ENCODE peak calls at places on chromosomes 2 and 18, in eight cellular contexts. D, A, O, I, U, C, R and V are unnamed samples.

GRCh38 chr2:172389685-172390339 is 37.6 kb upstream of the ITGA6 start:
- DNase-seq in D (no peak), A (no peak), O (no peak), I (no peak), U (no peak), C (no peak), R (no peak), V (no peak)

GRCh38 chr18:10052871-10053270 is 139.1 kb downstream of the VAPA start:
- DNase-seq in D (no peak), A (no peak), O (no peak), I (no peak), U (no peak), C (no peak), R (no peak), V (no peak)

GRCh38 chr2:186098821-186099220 is 360.2 kb downstream of the FSIP2 start:
- DNase-seq in D (peak), A (no peak), O (no peak), I (no peak), U (no peak), C (no peak), R (no peak), V (no peak)

GRCh38 chr2:1736045-1736444 is 8.3 kb downstream of the PXDN start:
- DNase-seq in D (peak), A (no peak), O (no peak), I (no peak), U (no peak), C (no peak), R (no peak), V (no peak)

GRCh38 chr2:58137856-58138255 is 91.2 kb downstream of the VRK2 start:
- DNase-seq in D (no peak), A (no peak), O (no peak), I (no peak), U (no peak), C (no peak), R (no peak), V (no peak)

GRCh38 chr2:23850564-23851256 is 76.2 kb downstream of the ATAD2B start:
- DNase-seq in D (no peak), A (no peak), O (no peak), I (no peak), U (no peak), C (no peak), R (no peak), V (no peak)

GRCh38 chr18:62678847-62679535 is 36.4 kb upstream of the PHLPP1 start:
- DNase-seq in D (no peak), A (no peak), O (no peak), I (no peak), U (no peak), C (no peak), R (no peak), V (no peak)

GRCh38 chr2:231600619-231601355 is 8.1 kb downstream of the TEX44 start:
- DNase-seq in D (no peak), A (no peak), O (no peak), I (no peak), U (no peak), C (no peak), R (no peak), V (no peak)

GRCh38 chr2:207725815-207726578 is 14.6 kb downstream of the CCNYL1 start:
- DNase-seq in D (no peak), A (no peak), O (peak), I (no peak), U (no peak), C (no peak), R (peak), V (no peak)

GRCh38 chr18:8608795-8609673 is at the start of gene RAB12:
- DNase-seq in D (peak), A (peak), O (peak), I (peak), U (peak), C (peak), R (peak), V (peak)

GRCh38 chr2:178193823-178194599 is at the start of gene OSBPL6:
- DNase-seq in D (peak), A (peak), O (peak), I (no peak), U (peak), C (peak), R (peak), V (peak)

GRCh38 chr18:24491882-24492281 is 31.4 kb downstream of the HRH4 start:
- DNase-seq in D (no peak), A (no peak), O (no peak), I (no peak), U (no peak), C (no peak), R (no peak), V (peak)

GRCh38 chr2:4140284-4140962 is 437.0 kb downstream of the DCDC2C start:
- DNase-seq in D (no peak), A (no peak), O (no peak), I (no peak), U (no peak), C (no peak), R (peak), V (no peak)

GRCh38 chr2:143399679-143400078 is 270.5 kb downstream of the ARHGAP15 start:
- DNase-seq in D (no peak), A (no peak), O (no peak), I (no peak), U (no peak), C (no peak), R (no peak), V (no peak)

DNA sequence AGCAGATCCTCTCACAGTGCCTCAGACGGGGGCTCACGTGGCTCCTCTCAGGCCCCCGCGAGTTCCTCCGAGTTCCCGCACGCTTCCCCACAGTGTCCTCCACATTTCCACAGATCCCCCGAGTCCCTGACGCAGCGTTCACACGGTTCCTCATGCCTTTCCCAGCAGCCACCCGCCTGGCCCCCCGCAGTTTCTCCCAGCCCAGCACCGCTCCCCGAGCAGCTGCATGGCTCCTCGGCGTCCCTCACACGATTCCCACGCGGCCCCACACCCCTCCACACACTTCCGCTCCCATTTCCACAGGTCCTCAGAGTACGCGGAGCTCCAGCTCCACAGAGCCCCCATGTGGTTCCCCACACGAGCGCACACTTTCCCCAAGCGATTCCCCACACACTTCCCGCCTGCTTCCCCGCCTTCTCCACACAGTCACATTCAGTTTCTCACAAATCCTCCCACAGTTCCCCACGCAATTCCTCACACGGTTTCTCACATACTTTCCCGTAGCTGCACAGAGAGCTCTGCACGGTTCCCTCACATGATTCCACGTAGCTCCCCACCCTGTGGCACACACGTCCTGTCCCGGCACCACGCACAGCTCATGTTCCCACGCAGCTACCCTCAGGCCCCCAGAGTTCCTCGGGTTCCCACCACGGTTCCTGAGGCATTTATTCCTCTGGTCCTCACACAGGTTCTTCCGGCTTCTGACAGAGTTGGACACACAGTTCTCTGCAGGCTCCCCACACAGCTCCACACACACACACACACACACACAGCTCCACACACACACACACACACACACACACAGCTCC is 39.8 kb downstream of the KIF1A start:
- DNase-seq in D (no peak), A (no peak), O (no peak), I (no peak), U (no peak), C (no peak), R (no peak), V (no peak)
- TF ChIP-seq CTCF in D (no peak), A (no peak), O (no peak), I (no peak), U (no peak), C (no peak), R (no peak), V (no peak)

GRCh38 chr2:7452110-7452851 is 535.1 kb downstream of the RNF144A start:
- DNase-seq in D (no peak), A (no peak), O (no peak), I (no peak), U (no peak), C (no peak), R (no peak), V (peak)

GRCh38 chr2:7456762-7457161 is 539.5 kb downstream of the RNF144A start:
- DNase-seq in D (no peak), A (no peak), O (no peak), I (no peak), U (no peak), C (no peak), R (no peak), V (no peak)

GRCh38 chr2:7454592-7454991 is 537.4 kb downstream of the RNF144A start:
- DNase-seq in D (no peak), A (no peak), O (no peak), I (no peak), U (no peak), C (no peak), R (no peak), V (no peak)

DNA sequence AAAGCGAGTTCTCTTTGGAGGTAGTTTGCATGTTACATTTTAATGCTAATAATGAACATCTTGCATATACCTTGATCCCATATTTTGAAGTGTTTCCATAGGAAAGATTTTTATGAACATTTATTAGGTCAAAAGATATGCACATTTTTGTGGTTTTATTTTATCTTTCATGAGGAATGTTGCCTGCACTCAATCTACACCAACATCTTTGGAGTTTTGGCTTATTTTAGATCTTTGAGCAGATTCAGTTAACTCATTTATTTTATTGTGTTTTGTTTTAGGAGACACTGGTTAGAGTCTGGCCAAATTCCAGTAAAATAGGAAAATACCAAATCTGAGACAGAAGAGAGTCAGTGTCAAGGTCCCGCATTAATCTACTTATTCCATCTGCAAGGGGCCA is 540.9 kb downstream of the RNF144A start:
- DNase-seq in D (no peak), A (no peak), O (no peak), I (no peak), U (no peak), C (no peak), R (no peak), V (no peak)
- TF ChIP-seq CTCF in D (no peak), A (no peak), O (no peak), I (no peak), U (no peak), C (no peak), R (no peak), V (no peak)

DNA sequence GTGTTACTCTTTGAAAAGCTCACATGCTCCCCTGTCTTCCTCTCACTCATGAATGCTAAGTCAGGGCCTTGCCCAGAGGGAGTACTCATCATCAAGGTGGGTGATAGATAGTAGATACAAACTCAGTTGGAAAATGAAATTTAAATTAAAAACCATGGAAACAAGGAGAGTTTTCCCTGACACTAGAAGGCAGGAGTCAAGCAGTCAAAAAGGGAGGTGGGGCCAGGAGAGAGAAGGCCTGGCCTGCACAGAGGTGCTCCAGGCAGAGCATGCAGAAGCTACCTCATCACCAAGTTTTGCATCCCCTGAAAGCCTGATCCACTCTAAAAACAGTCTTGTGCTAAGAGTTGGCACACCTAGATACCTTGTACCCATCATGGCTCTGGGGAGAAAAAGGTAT is 143.7 kb downstream of the MYO5B start:
- DNase-seq in D (no peak), A (peak), O (peak), I (no peak), U (no peak), C (no peak), R (no peak), V (no peak)
- TF ChIP-seq CTCF in D (peak), A (peak), O (peak), I (no peak), U (no peak), C (no peak), R (peak), V (no peak)

DNA sequence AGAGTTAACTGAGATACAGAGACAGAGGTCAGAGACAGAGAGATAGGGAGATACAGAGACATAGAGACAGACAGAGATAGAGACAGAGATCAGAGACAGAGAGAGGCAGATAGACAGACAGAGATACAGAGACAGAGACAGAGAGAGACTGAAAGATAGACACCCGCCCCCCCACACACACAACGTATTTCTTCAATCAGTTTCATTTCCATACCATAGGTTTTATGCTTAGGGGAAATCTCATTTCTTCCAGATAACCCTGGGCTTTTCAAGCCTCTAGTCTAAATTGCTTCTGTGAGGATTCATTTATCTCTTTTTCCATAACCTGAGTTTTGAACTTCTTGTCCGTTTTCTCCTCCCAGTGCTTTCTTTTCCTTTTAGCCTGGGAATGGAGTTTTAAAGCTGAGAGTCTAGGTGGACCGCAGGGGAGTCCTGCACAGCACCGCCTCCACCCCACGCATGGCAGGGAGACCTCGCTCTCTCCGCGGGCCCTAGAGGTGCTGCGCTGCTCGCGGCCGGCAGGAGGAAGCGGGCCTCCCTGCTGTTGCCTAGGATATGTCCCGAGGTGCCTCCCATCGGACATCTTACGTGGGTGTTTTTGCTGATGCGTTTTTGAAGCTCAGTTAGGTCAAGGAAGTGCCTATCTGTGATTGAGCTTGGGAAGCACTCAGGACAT is 94.7 kb downstream of the CD8B2 start:
- DNase-seq in D (peak), A (peak), O (peak), I (peak), U (peak), C (peak), R (peak), V (peak)
- TF ChIP-seq CTCF in D (peak), A (no peak), O (no peak), I (no peak), U (peak), C (no peak), R (peak), V (no peak)

GRCh38 chr2:43070039-43070438 is 156.4 kb downstream of the ZFP36L2 start:
- DNase-seq in D (no peak), A (no peak), O (peak), I (no peak), U (no peak), C (no peak), R (peak), V (no peak)
- TF ChIP-seq CTCF in D (no peak), A (no peak), O (no peak), I (no peak), U (no peak), C (no peak), R (no peak), V (no peak)

GRCh38 chr2:148557844-148558436 is 86.6 kb upstream of the EPC2 start:
- DNase-seq in D (no peak), A (no peak), O (no peak), I (no peak), U (no peak), C (no peak), R (no peak), V (no peak)
- TF ChIP-seq CTCF in D (peak), A (no peak), O (no peak), I (no peak), U (no peak), C (no peak), R (no peak), V (peak)

GRCh38 chr18:44654555-44654954 is 26.1 kb upstream of the SETBP1 start:
- DNase-seq in D (peak), A (no peak), O (peak), I (no peak), U (no peak), C (no peak), R (no peak), V (no peak)
- TF ChIP-seq CTCF in D (no peak), A (no peak), O (no peak), I (no peak), U (no peak), C (no peak), R (no peak), V (no peak)

GRCh38 chr18:47791461-47791860 is 139.0 kb downstream of the SMAD2 start:
- DNase-seq in D (no peak), A (no peak), O (no peak), I (no peak), U (no peak), C (no peak), R (no peak), V (no peak)

GRCh38 chr18:47797126-47797525 is 133.3 kb downstream of the SMAD2 start:
- DNase-seq in D (no peak), A (no peak), O (no peak), I (no peak), U (no peak), C (no peak), R (no peak), V (no peak)

GRCh38 chr18:47794725-47795447 is 135.6 kb downstream of the SMAD2 start:
- DNase-seq in D (no peak), A (no peak), O (no peak), I (no peak), U (no peak), C (no peak), R (no peak), V (no peak)

GRCh38 chr18:47795448-47795843 is 135.0 kb downstream of the SMAD2 start:
- DNase-seq in D (peak), A (no peak), O (no peak), I (no peak), U (no peak), C (no peak), R (no peak), V (no peak)

GRCh38 chr18:47793609-47794008 is 136.8 kb downstream of the SMAD2 start:
- DNase-seq in D (no peak), A (no peak), O (no peak), I (no peak), U (no peak), C (no peak), R (no peak), V (no peak)
- TF ChIP-seq CTCF in D (no peak), A (no peak), O (no peak), I (no peak), U (no peak), C (no peak), R (no peak), V (no peak)

GRCh38 chr18:60732146-60732545 is 359.6 kb upstream of the MC4R start:
- DNase-seq in D (no peak), A (no peak), O (no peak), I (no peak), U (no peak), C (no peak), R (no peak), V (no peak)
- TF ChIP-seq CTCF in D (no peak), A (no peak), O (no peak), I (no peak), U (no peak), C (no peak), R (no peak), V (no peak)